ENCODE peak calls at places on chromosome 14, in five cellular contexts. S, K, Z, B and D are unnamed samples.

GRCh38 chr14:98070521-98070920 is 1201.5 kb downstream of the BCL11B start:
- DNase-seq in S (no peak), K (no peak), Z (no peak), B (no peak), D (no peak)

GRCh38 chr14:52402812-52403526 is 88.9 kb downstream of the PTGER2 start:
- DNase-seq in S (peak), K (no peak), Z (no peak), B (no peak), D (no peak)

GRCh38 chr14:50001999-50002925 is 109.4 kb downstream of the ARF6 start:
- DNase-seq in S (no peak), K (peak), Z (no peak), B (no peak), D (no peak)

GRCh38 chr14:50308363-50308762 is 3.7 kb downstream of the L2HGDH start:
- DNase-seq in S (no peak), K (no peak), Z (no peak), B (no peak), D (no peak)

GRCh38 chr14:100822921-100823320 is 3.0 kb upstream of the MEG3 start:
- DNase-seq in S (no peak), K (no peak), Z (no peak), B (no peak), D (no peak)

GRCh38 chr14:68853749-68854148 is 60.9 kb upstream of the ZFP36L1 start:
- DNase-seq in S (no peak), K (no peak), Z (no peak), B (no peak), D (peak)

GRCh38 chr14:62031504-62031903 is 269.3 kb downstream of the SNAPC1 start:
- DNase-seq in S (no peak), K (no peak), Z (no peak), B (no peak), D (no peak)

GRCh38 chr14:54637270-54637669 is 70.3 kb downstream of the SAMD4A start:
- DNase-seq in S (no peak), K (no peak), Z (no peak), B (no peak), D (no peak)

GRCh38 chr14:75979641-75980422 is 2.0 kb downstream of the TGFB3 start:
- DNase-seq in S (no peak), K (no peak), Z (no peak), B (no peak), D (no peak)

GRCh38 chr14:27730204-27730603 is 1036.4 kb upstream of the FOXG1 start:
- DNase-seq in S (no peak), K (no peak), Z (no peak), B (no peak), D (no peak)

GRCh38 chr14:52299692-52300278 is 14.3 kb upstream of the PTGER2 start:
- DNase-seq in S (no peak), K (no peak), Z (peak), B (no peak), D (no peak)

GRCh38 chr14:76910371-76910890 is 84.2 kb downstream of the LRRC74A start:
- DNase-seq in S (no peak), K (no peak), Z (no peak), B (no peak), D (no peak)

GRCh38 chr14:29627141-29627540 is 300.5 kb downstream of the PRKD1 start:
- DNase-seq in S (no peak), K (no peak), Z (peak), B (no peak), D (no peak)

GRCh38 chr14:52844262-52845060 is 53.1 kb upstream of the GNPNAT1 start:
- DNase-seq in S (no peak), K (no peak), Z (no peak), B (no peak), D (no peak)

GRCh38 chr14:29806124-29806517 is 121.5 kb downstream of the PRKD1 start:
- DNase-seq in S (no peak), K (no peak), Z (no peak), B (no peak), D (no peak)

GRCh38 chr14:24795406-24795805 is 161.4 kb upstream of the GZMB start:
- DNase-seq in S (no peak), K (no peak), Z (no peak), B (no peak), D (no peak)

GRCh38 chr14:95507174-95507573 is 9.3 kb downstream of the SYNE3 start:
- DNase-seq in S (no peak), K (no peak), Z (no peak), B (no peak), D (no peak)

GRCh38 chr14:58479975-58480374 is 52.5 kb downstream of the KIAA0586 start:
- DNase-seq in S (no peak), K (no peak), Z (no peak), B (no peak), D (no peak)

GRCh38 chr14:76834296-76834695 is 8.1 kb downstream of the LRRC74A start:
- DNase-seq in S (no peak), K (no peak), Z (no peak), B (no peak), D (no peak)